ENCODE peak calls at places on chromosome 12, in ten cellular contexts. A is breast epithelium, D is HL-60, T is B cell, W is psoas muscle, K is A549, R is GM13977, Y is RWPE1, S is fibroblast of lung, J is H9. H is an unnamed sample.
A peak's percentile ranks its signal among the peaks of the same experiment; 100 is the strongest.

GRCh38 chr12:52442600-52443061 is 8.5 kb upstream of the KRT75 start:
- DNase-seq in Y (peak; percentile 83), R (no peak), W (no peak), T (no peak), A (no peak), K (peak; percentile 51), J (peak; percentile 83), S (peak; percentile 96), D (no peak), H (no peak)

GRCh38 chr12:25994252-25994651 is 35.8 kb downstream of the RASSF8 start:
- DNase-seq in A (no peak), Y (no peak), R (no peak), W (no peak), S (peak; percentile 99), J (no peak), D (no peak), T (no peak), K (no peak), H (no peak)

GRCh38 chr12:119178544-119179334 is at the start of gene HSPB8:
- DNase-seq in K (peak; percentile 74), Y (peak; percentile 25), S (peak; percentile 92), R (no peak), D (no peak), W (peak; percentile 94), T (no peak), J (peak; percentile 89), A (peak; percentile 78), H (no peak)

GRCh38 chr12:14716848-14717444 is 20.5 kb upstream of the GUCY2C start:
- DNase-seq in Y (peak; percentile 12), K (peak; percentile 22), J (peak; percentile 81), W (no peak), R (peak; percentile 59), A (no peak), D (peak; percentile 47), T (peak; percentile 30), S (peak; percentile 36), H (no peak)

GRCh38 chr12:133201888-133202287 is 20.6 kb downstream of the ZNF268 start:
- DNase-seq in S (no peak), A (no peak), R (no peak), D (no peak), W (no peak), K (no peak), J (no peak), Y (no peak), T (no peak), H (no peak)

GRCh38 chr12:110585231-110585799 is 2.2 kb upstream of the PPTC7 start:
- DNase-seq in S (peak; percentile 49), K (no peak), W (no peak), T (no peak), Y (no peak), A (no peak), D (peak; percentile 48), J (no peak), R (no peak), H (no peak)

GRCh38 chr12:127509066-127509778 is 757.7 kb upstream of the TMEM132C start:
- DNase-seq in Y (no peak), K (no peak), R (no peak), A (no peak), D (no peak), J (no peak), T (no peak), W (no peak), S (peak; percentile 95), H (no peak)

GRCh38 chr12:114254998-114255397 is 150.9 kb downstream of the TBX5 start:
- DNase-seq in R (no peak), S (no peak), A (no peak), K (no peak), Y (no peak), D (peak; percentile 12), J (no peak), W (no peak), T (no peak), H (no peak)

GRCh38 chr12:79954037-79954436 is 19.1 kb upstream of the PPP1R12A start:
- DNase-seq in Y (no peak), R (no peak), J (no peak), T (no peak), D (no peak), A (no peak), S (peak; percentile 18), W (no peak), K (no peak), H (no peak)

GRCh38 chr12:102824218-102824835 is 92.7 kb downstream of the PAH start:
- DNase-seq in R (peak; percentile 12), K (peak; percentile 27), D (no peak), T (no peak), A (peak; percentile 55), S (peak; percentile 10), W (peak; percentile 27), J (peak; percentile 93), Y (peak; percentile 33), H (no peak)

GRCh38 chr12:123519151-123520001 is 14.1 kb downstream of the RILPL1 start:
- DNase-seq in S (peak; percentile 85), W (peak; percentile 81), T (no peak), J (peak; percentile 56), Y (peak; percentile 94), K (peak; percentile 31), A (peak; percentile 81), D (no peak), R (no peak), H (no peak)

GRCh38 chr12:98741229-98741614 is 96.1 kb downstream of the APAF1 start:
- DNase-seq in W (no peak), Y (no peak), K (no peak), A (no peak), R (no peak), T (no peak), J (no peak), S (peak; percentile 56), D (no peak), H (no peak)

GRCh38 chr12:7608184-7608911 is 57.4 kb downstream of the APOBEC1 start:
- DNase-seq in S (no peak), R (no peak), W (no peak), J (no peak), T (no peak), K (no peak), A (no peak), Y (no peak), D (no peak), H (no peak)

GRCh38 chr12:54328595-54329337 is 3.8 kb downstream of the COPZ1 start:
- DNase-seq in S (no peak), Y (no peak), D (no peak), T (no peak), W (no peak), J (no peak), A (no peak), K (no peak), R (no peak), H (no peak)

GRCh38 chr12:91326043-91327027 is 143.7 kb upstream of the DCN start:
- DNase-seq in D (peak; percentile 27), Y (peak; percentile 43), W (no peak), R (peak; percentile 25), K (peak; percentile 24), T (peak; percentile 2), J (peak; percentile 42), A (no peak), S (peak; percentile 72), H (no peak)

GRCh38 chr12:88816201-88816600 is 235.9 kb upstream of the KITLG start:
- DNase-seq in R (no peak), K (no peak), D (no peak), J (no peak), T (no peak), Y (no peak), A (no peak), S (peak; percentile 33), W (no peak), H (no peak)

GRCh38 chr12:108237272-108237671 is 101.8 kb downstream of the CMKLR1 start:
- DNase-seq in W (no peak), S (no peak), T (no peak), D (no peak), A (no peak), R (no peak), K (no peak), J (peak; percentile 53), Y (no peak), H (no peak)
- TF ChIP-seq CTCF in W (no peak), S (no peak), T (no peak), D (no peak), A (no peak), R (peak; percentile 11), K (no peak), J (peak; percentile 71), Y (no peak), H (no peak)

DNA sequence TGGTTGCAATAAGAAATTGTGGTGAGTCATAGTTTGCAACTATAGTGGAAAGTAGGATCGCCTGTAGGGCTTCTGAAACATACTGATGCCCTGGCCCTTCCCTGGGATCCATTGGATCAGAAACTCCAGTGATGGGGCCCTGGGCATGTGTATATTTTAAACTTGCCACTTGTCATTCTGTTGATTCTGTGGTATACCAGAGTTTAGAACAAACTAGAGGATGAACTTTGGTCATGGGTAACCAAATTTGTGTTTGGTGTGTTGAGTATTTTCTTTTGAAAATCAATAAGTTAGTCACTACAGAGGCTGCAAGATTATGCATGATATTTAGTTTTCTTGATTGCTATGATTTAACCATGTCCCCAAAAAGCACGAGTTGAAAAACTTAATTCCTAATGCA is 142.2 kb downstream of the SLC15A5 start:
- DNase-seq in T (no peak), A (no peak), R (no peak), K (no peak), W (no peak), J (no peak), D (no peak), S (no peak), Y (no peak), H (no peak)
- TF ChIP-seq CTCF in T (no peak), A (no peak), R (no peak), K (no peak), W (no peak), J (no peak), D (no peak), S (no peak), Y (no peak), H (no peak)

DNA sequence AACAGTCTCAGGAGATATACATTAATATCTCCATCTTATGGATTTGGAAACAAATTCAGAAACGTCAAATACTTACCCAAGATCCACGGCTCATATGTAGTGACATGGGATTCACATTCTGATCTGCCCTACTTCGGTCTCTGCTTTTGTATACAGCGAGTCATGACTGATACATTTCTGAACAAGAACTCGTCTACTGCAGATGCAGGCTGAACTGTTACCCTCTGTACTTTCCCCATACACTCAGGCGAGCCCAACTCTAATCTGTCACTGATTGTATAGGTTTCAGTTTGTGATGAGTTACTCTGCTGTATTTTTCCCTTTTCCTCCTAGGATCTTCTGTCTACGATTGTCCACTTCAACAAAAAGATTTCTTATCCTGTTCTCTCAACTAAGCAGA is 441.6 kb downstream of the CCDC91 start:
- DNase-seq in S (peak; percentile 14), W (no peak), R (peak; percentile 10), D (no peak), T (no peak), J (no peak), K (no peak), A (no peak), Y (no peak), H (no peak)
- TF ChIP-seq CTCF in S (no peak), W (no peak), R (no peak), D (no peak), T (no peak), J (no peak), K (no peak), A (no peak), Y (no peak), H (no peak)

DNA sequence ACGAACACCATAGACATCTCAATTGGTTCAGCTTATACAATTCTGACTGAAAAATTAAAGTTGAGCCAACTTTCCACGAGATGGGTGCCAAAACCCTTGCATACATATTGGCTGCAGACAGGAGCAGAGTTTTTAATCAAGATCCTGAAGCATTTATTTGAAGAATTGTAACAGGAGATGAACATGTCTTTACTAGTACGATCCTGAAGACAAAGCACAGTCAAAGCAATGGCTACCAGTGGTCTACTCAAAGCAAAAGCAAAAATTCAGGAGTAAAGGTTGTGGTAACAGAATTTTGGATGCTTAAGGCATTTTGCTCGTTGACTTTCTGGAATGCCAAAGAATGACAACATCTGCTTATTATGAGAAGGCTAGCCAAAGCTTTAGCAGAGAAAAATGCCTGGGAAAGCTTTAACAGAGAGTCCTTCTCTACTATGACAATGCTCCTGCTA is 20.7 kb downstream of the ZDHHC17 start:
- DNase-seq in W (no peak), J (no peak), A (no peak), K (no peak), Y (no peak), T (no peak), D (no peak), S (peak; percentile 87), R (no peak), H (no peak)
- TF ChIP-seq CTCF in W (no peak), J (no peak), A (no peak), K (no peak), Y (no peak), T (no peak), D (no peak), S (no peak), R (no peak), H (no peak)